ENCODE peak calls at places on chromosomes 2 and 18, in seven cellular contexts. I, Y, W, M, O, K and U are unnamed samples.

GRCh38 chr2:197878792-197879191 is 74.4 kb downstream of the PLCL1 start:
- DNase-seq in M (no peak), O (no peak), W (no peak), Y (no peak), K (no peak), I (no peak), U (peak)

GRCh38 chr2:166321076-166321475 is 54.7 kb downstream of the SCN9A start:
- DNase-seq in M (no peak), I (no peak), K (no peak), Y (no peak), W (no peak), O (no peak), U (no peak)

GRCh38 chr2:197349699-197350098 is 39.1 kb upstream of the ANKRD44 start:
- DNase-seq in Y (no peak), W (no peak), K (no peak), O (no peak), I (no peak), M (no peak), U (no peak)

GRCh38 chr18:50009772-50010171 is 185.2 kb downstream of the MYO5B start:
- DNase-seq in O (peak), Y (peak), K (peak), I (peak), M (peak), W (peak), U (peak)

GRCh38 chr2:151315381-151315903 is 26.0 kb upstream of the NMI start:
- DNase-seq in W (no peak), K (no peak), Y (no peak), O (no peak), I (no peak), M (no peak), U (no peak)

GRCh38 chr2:228689049-228689448 is 507.6 kb upstream of the SPHKAP start:
- DNase-seq in O (peak), K (no peak), I (peak), M (no peak), W (no peak), Y (no peak), U (peak)

GRCh38 chr18:74861154-74861553 is 263.5 kb downstream of the ZNF407 start:
- DNase-seq in W (peak), Y (no peak), K (no peak), M (peak), I (no peak), O (no peak), U (no peak)

GRCh38 chr2:31247671-31248070 is 13.7 kb downstream of the EHD3 start:
- DNase-seq in M (no peak), K (no peak), I (no peak), W (no peak), O (no peak), Y (no peak), U (no peak)

GRCh38 chr2:182615036-182615435 is 101.0 kb upstream of the DNAJC10 start:
- DNase-seq in M (no peak), O (no peak), Y (no peak), I (no peak), K (no peak), W (no peak), U (no peak)

GRCh38 chr2:176473177-176473576 is 203.9 kb downstream of the MTX2 start:
- DNase-seq in I (no peak), K (no peak), Y (no peak), W (no peak), O (no peak), M (no peak), U (peak)

GRCh38 chr2:11539317-11540147 is 5.7 kb downstream of the GREB1 start:
- DNase-seq in M (no peak), W (peak), K (no peak), Y (no peak), I (no peak), O (no peak), U (peak)

GRCh38 chr18:41992066-41992465 is 37.0 kb downstream of the PIK3C3 start:
- DNase-seq in K (peak), M (no peak), W (no peak), O (no peak), Y (no peak), I (no peak), U (no peak)

GRCh38 chr2:143705108-143705686 is 576.0 kb downstream of the ARHGAP15 start:
- DNase-seq in Y (no peak), W (no peak), I (no peak), O (no peak), M (no peak), K (no peak), U (no peak)

GRCh38 chr2:238929242-238930081 is 81.6 kb downstream of the TWIST2 start:
- DNase-seq in Y (no peak), M (no peak), K (no peak), O (no peak), W (no peak), I (no peak), U (no peak)

GRCh38 chr2:173043466-173043865 is 32.2 kb upstream of the MAP3K20 start:
- DNase-seq in I (no peak), O (no peak), Y (no peak), K (no peak), M (no peak), W (no peak), U (no peak)

GRCh38 chr2:1572638-1573037 is 159.4 kb downstream of the TPO start:
- DNase-seq in M (no peak), W (no peak), I (no peak), Y (no peak), K (no peak), O (no peak), U (no peak)

GRCh38 chr18:3062798-3063563 is 50.0 kb upstream of the LPIN2 start:
- DNase-seq in K (no peak), Y (peak), I (peak), W (peak), M (peak), O (no peak), U (peak)

DNA sequence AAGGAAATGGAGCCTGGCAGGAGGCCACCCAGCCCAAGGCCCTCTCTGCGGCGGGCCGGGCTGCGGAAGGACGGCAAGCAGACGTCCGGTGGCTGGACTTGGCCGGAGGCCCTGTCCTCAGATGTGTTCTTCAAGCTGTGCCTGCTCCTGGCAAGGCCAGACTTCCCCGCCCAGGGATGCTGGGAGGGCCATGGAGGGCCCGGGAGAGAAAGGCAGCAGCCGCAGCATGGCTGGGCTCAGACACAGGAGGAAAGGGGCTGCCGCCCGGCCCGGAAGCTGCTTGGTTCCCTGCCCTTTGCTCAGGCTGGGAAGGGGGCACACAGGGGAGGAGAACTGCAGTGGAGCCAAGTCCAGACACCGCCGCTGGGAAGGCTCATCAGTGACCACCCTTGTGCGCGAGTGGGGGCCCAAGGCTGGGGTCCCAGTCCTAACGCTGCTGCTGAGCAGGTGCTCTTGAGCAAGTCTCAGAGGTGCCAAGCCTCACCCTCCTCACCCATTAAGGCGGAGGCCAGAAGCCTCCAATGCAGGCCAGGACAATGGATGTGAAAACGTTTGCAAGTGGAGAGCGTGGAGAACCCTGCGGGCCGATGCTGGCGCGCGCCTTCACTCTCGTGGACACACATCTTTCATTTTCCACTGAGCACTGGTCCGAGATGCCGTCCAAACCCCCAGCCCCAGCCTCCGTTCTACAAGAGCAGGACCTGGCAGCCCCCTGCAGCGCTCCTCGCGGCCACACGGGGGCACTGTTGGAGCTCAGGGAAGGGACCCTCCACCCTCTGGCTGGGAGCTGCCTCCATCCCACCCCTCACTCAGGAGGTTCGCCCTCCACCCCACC is 7.9 kb downstream of the CROCC2 start:
- DNase-seq in I (peak), M (peak), K (no peak), Y (no peak), W (peak), O (peak), U (no peak)
- TF ChIP-seq JUND in I (no peak), M (no peak), K (no peak), Y (no peak), W (no peak), O (no peak), U (no peak)

GRCh38 chr2:16105178-16105663 is 164.9 kb downstream of the MYCN start:
- DNase-seq in K (no peak), Y (no peak), W (no peak), I (no peak), M (no peak), O (no peak), U (no peak)

GRCh38 chr2:16104345-16105177 is 164.2 kb downstream of the MYCN start:
- DNase-seq in Y (no peak), W (peak), M (no peak), I (no peak), K (no peak), O (peak), U (peak)

GRCh38 chr2:16107246-16107645 is 166.9 kb downstream of the MYCN start:
- DNase-seq in W (no peak), M (no peak), Y (no peak), I (no peak), K (no peak), O (no peak), U (no peak)

GRCh38 chr2:16105664-16106281 is 165.4 kb downstream of the MYCN start:
- DNase-seq in W (no peak), Y (no peak), M (no peak), K (no peak), I (no peak), O (peak), U (no peak)

GRCh38 chr2:16106619-16107018 is 166.3 kb downstream of the MYCN start:
- DNase-seq in Y (no peak), I (no peak), M (no peak), K (no peak), O (no peak), W (no peak), U (peak)
- TF ChIP-seq JUND in Y (no peak), I (no peak), M (no peak), K (no peak), O (no peak), W (no peak), U (no peak)

GRCh38 chr2:96470636-96471035 is 34.5 kb downstream of the NEURL3 start:
- DNase-seq in W (no peak), O (peak), M (peak), I (peak), K (no peak), Y (no peak), U (peak)
- TF ChIP-seq JUND in W (no peak), O (no peak), M (no peak), I (no peak), K (no peak), Y (no peak), U (no peak)

DNA sequence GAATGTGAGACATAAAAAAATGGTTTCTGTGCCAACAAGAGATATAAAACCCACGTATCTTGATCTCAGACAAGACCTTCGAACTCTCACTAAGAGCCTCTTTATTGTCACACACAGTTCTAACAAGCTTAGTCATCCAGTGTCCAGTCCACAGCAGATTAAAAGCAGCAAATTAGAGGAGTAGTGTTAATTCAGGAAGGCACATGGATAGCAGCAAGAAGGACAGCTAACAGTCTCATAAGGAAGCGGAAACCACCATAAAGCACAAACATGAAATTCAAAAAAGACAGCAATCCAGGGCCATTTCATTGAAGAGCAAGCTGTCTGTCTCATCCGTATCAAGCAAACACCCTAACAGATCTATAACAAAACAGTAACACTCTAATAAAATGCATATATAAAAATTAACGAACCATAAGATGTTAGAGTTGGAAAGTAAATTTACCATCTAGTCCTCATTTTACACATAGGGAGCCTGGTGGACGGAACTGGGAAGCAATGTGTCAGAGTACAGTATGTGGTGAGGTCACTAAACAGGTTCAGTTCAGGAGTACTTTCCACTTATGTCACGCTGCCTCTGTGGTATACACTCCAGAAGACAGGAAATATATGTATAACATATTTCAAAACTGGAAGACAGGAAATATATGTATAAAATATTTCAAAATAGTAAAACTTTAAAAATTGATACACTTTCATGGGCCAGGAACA is 18.3 kb downstream of the AAK1 start:
- DNase-seq in I (no peak), O (no peak), W (peak), M (peak), K (no peak), Y (no peak), U (no peak)
- TF ChIP-seq JUND in I (no peak), O (no peak), W (no peak), M (peak), K (no peak), Y (no peak), U (no peak)

GRCh38 chr18:62690416-62690815 is 24.9 kb upstream of the PHLPP1 start:
- DNase-seq in M (no peak), W (peak), K (no peak), O (no peak), I (no peak), Y (no peak), U (no peak)
- TF ChIP-seq JUND in M (no peak), W (no peak), K (no peak), O (no peak), I (no peak), Y (no peak), U (no peak)

DNA sequence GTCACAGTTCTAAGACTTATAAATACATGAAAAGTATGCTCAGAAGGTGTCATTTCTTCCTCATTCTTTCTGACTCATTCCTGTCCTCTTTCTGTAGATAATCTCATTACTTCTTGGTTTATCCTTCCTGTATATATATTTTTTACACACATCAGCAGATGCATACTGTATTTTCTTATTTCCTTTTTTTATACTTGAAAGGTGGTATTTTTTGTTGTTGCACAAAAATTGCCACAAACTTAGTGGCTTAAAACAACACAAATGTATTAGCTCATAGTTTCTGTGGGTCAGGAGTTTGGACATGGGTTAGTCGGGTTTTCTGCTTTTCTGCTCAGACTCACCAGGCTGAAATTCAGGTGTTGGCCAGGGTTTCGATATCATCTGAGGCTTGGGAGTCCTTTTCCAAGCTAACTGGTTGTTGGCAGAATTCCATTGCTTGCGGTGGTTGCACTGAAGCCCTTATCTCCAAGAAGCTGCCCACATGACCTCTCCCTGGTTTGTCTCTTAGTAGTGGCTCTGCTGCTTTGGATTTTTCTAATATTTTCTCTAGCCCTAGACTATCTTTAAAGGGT is 162.6 kb downstream of the FMNL2 start:
- DNase-seq in W (peak), M (peak), O (no peak), Y (peak), I (peak), K (no peak), U (no peak)
- TF ChIP-seq JUND in W (no peak), M (no peak), O (no peak), Y (peak), I (no peak), K (no peak), U (no peak)

GRCh38 chr2:23756593-23757292 is 170.2 kb downstream of the ATAD2B start:
- DNase-seq in O (no peak), I (no peak), M (no peak), K (no peak), Y (no peak), W (no peak), U (no peak)

GRCh38 chr2:23757686-23758433 is 169.1 kb downstream of the ATAD2B start:
- DNase-seq in K (no peak), M (peak), Y (peak), W (peak), O (no peak), I (no peak), U (no peak)

GRCh38 chr2:23761638-23762037 is 165.3 kb downstream of the ATAD2B start:
- DNase-seq in K (no peak), M (peak), W (no peak), I (no peak), Y (no peak), O (no peak), U (no peak)

GRCh38 chr2:23760746-23761145 is 166.2 kb downstream of the ATAD2B start:
- DNase-seq in W (peak), O (no peak), M (no peak), K (no peak), Y (peak), I (peak), U (peak)

GRCh38 chr2:23762141-23762540 is 164.8 kb downstream of the ATAD2B start:
- DNase-seq in M (no peak), Y (no peak), W (no peak), O (no peak), I (no peak), K (no peak), U (no peak)
- TF ChIP-seq JUND in M (no peak), Y (no peak), W (no peak), O (no peak), I (no peak), K (no peak), U (no peak)

DNA sequence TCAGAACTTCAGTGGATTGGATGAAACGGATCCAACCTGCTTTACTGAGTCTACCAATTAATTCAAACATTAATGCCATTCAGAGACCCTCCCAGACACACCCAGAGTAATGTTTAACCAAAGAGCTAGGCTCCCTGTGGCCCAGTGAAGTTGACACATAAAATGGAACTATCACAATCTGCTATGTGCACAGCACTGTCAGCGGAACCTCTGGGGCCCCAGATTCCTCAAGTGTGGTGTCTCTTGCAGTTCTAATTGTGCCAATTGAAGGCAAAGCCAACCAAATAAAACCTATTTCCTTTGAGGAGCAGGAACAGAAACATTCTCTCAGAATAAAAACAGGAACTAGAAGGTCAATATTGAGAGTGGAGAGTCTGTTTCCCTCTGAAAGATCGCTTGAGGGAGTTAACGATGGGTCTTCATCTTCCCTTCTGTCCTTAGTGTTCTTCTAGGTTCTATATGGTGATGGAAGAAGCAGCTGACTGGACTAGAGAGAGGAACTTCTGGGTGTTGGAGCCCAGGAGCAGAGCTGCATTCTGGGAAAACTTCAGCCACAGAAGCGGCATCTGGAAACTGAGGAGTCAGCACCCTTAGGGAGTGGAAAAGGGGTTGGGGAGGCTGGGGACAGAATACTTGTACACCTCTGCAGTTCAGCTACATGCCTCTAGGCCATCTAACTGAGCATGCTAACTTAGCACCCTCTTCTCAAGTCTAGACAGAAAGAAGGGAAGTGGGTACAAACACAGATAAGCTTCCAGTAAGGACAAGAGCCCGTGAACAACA is 174.4 kb upstream of the FBXO11 start:
- DNase-seq in K (no peak), Y (no peak), O (no peak), W (no peak), I (no peak), M (no peak), U (no peak)
- TF ChIP-seq JUND in K (no peak), Y (no peak), O (no peak), W (no peak), I (no peak), M (no peak), U (no peak)

GRCh38 chr18:65788373-65788772 is 37.6 kb downstream of the CDH7 start:
- DNase-seq in Y (no peak), W (peak), M (no peak), K (no peak), I (peak), O (no peak), U (peak)
- TF ChIP-seq JUND in Y (no peak), W (no peak), M (no peak), K (no peak), I (no peak), O (no peak), U (no peak)

GRCh38 chr18:77105021-77105420 is 27.6 kb downstream of the MBP start:
- DNase-seq in W (no peak), M (no peak), I (no peak), Y (no peak), K (no peak), O (no peak), U (no peak)

GRCh38 chr18:77103181-77103875 is 29.3 kb downstream of the MBP start:
- DNase-seq in O (no peak), K (no peak), I (no peak), M (no peak), W (no peak), Y (no peak), U (no peak)

GRCh38 chr18:77102246-77103040 is 30.1 kb downstream of the MBP start:
- DNase-seq in K (peak), W (no peak), M (no peak), O (no peak), Y (no peak), I (peak), U (no peak)

GRCh38 chr18:77105680-77106079 is 26.9 kb downstream of the MBP start:
- DNase-seq in Y (no peak), I (no peak), O (no peak), K (no peak), M (no peak), W (no peak), U (no peak)

GRCh38 chr18:77103991-77104521 is 28.5 kb downstream of the MBP start:
- DNase-seq in O (no peak), K (no peak), Y (no peak), M (no peak), W (no peak), I (no peak), U (no peak)
- TF ChIP-seq JUND in O (no peak), K (no peak), Y (no peak), M (no peak), W (no peak), I (no peak), U (no peak)